ENCODE peak calls at places on chromosome 17, in five cellular contexts. W is A549, N is cardiac fibroblast, B is astrocyte of the spinal cord, K is HFFc6. Q is an unnamed sample.

GRCh38 chr17:74172700-74173099 is 30.8 kb upstream of the RPL38 start:
- DNase-seq in W (no peak), N (no peak), B (no peak), K (no peak), Q (no peak)

GRCh38 chr17:43018932-43019331 is 3.3 kb downstream of the VAT1 start:
- DNase-seq in W (no peak), N (no peak), B (no peak), K (no peak), Q (no peak)

GRCh38 chr17:80498920-80499410 is 22.6 kb upstream of the NPTX1 start:
- DNase-seq in W (no peak), N (no peak), B (no peak), K (no peak), Q (no peak)

GRCh38 chr17:79562117-79562805 is 48.6 kb downstream of the RBFOX3 start:
- DNase-seq in W (no peak), N (no peak), B (no peak), K (no peak), Q (no peak)

GRCh38 chr17:66507982-66508760 is 205.8 kb downstream of the PRKCA start:
- DNase-seq in W (peak; percentile 43), N (no peak), B (no peak), K (no peak), Q (no peak)

GRCh38 chr17:20191066-20191465 is 181.9 kb downstream of the SPECC1 start:
- DNase-seq in W (no peak), N (peak; percentile 96), B (peak; percentile 91), K (peak; percentile 84), Q (no peak)

GRCh38 chr17:14910916-14911315 is 354.2 kb downstream of the PMP22 start:
- DNase-seq in W (no peak), N (no peak), B (no peak), K (no peak), Q (no peak)

GRCh38 chr17:65102788-65103187 is 34.4 kb upstream of the RGS9 start:
- DNase-seq in W (no peak), N (peak; percentile 27), B (peak; percentile 48), K (no peak), Q (no peak)

GRCh38 chr17:15452746-15453145 is 14.7 kb downstream of the CDRT4 start:
- DNase-seq in W (no peak), N (no peak), B (no peak), K (no peak), Q (no peak)

GRCh38 chr17:39979021-39979660 is 1.5 kb upstream of the PSMD3 start:
- DNase-seq in W (no peak), N (peak; percentile 92), B (peak; percentile 87), K (peak; percentile 97), Q (no peak)

GRCh38 chr17:29617125-29617480 is 5.6 kb downstream of the CORO6 start:
- DNase-seq in W (peak; percentile 84), N (peak; percentile 65), B (peak; percentile 67), K (peak; percentile 52), Q (peak; percentile 78)

GRCh38 chr17:79028496-79029326 is 4.7 kb downstream of the C1QTNF1 start:
- DNase-seq in W (no peak), N (no peak), B (no peak), K (no peak), Q (no peak)

GRCh38 chr17:74152591-74153455 is 50.7 kb upstream of the RPL38 start:
- DNase-seq in W (no peak), N (no peak), B (no peak), K (no peak), Q (no peak)

GRCh38 chr17:44354582-44355309 is 8.9 kb downstream of the FAM171A2 start:
- DNase-seq in W (no peak), N (no peak), B (no peak), K (no peak), Q (peak; percentile 95)

GRCh38 chr17:75832164-75832651 is 12.0 kb downstream of the UNC13D start:
- DNase-seq in W (no peak), N (peak; percentile 77), B (peak; percentile 73), K (peak; percentile 68), Q (no peak)

GRCh38 chr17:78893684-78894083 is 9.3 kb downstream of the CEP295NL start:
- DNase-seq in W (no peak), N (no peak), B (no peak), K (no peak), Q (no peak)

GRCh38 chr17:49146620-49147306 is 14.2 kb downstream of the B4GALNT2 start:
- DNase-seq in W (peak; percentile 87), N (peak; percentile 100), B (peak; percentile 95), K (peak; percentile 99), Q (no peak)

GRCh38 chr17:29592850-29593545 is at the start of gene ANKRD13B:
- DNase-seq in W (no peak), N (no peak), B (no peak), K (no peak), Q (peak; percentile 82)

GRCh38 chr17:78716814-78717393 is 65.2 kb downstream of the CYTH1 start:
- DNase-seq in W (peak; percentile 85), N (peak; percentile 28), B (peak; percentile 31), K (peak; percentile 18), Q (peak; percentile 58)

GRCh38 chr17:43213545-43213944 is 1.9 kb downstream of the TMEM106A start:
- DNase-seq in W (no peak), N (no peak), B (no peak), K (no peak), Q (no peak)

GRCh38 chr17:18257747-18258355 is 687 bp downstream of the FLII start:
- DNase-seq in W (peak; percentile 92), N (peak; percentile 76), B (peak; percentile 66), K (peak; percentile 78), Q (peak; percentile 78)

GRCh38 chr17:31533546-31534155 is 142.2 kb downstream of the RAB11FIP4 start:
- DNase-seq in W (peak; percentile 79), N (peak; percentile 77), B (peak; percentile 51), K (peak; percentile 61), Q (peak; percentile 40)

GRCh38 chr17:31534223-31534888 is 142.9 kb downstream of the RAB11FIP4 start:
- DNase-seq in W (no peak), N (no peak), B (no peak), K (no peak), Q (no peak)

GRCh38 chr17:31537558-31537957 is 146.1 kb downstream of the RAB11FIP4 start:
- DNase-seq in W (no peak), N (no peak), B (peak; percentile 17), K (no peak), Q (no peak)

GRCh38 chr17:31536451-31536850 is 145.0 kb downstream of the RAB11FIP4 start:
- DNase-seq in W (no peak), N (no peak), B (no peak), K (no peak), Q (no peak)

GRCh38 chr17:31535581-31535981 is 144.1 kb downstream of the RAB11FIP4 start:
- DNase-seq in W (no peak), N (no peak), B (no peak), K (no peak), Q (no peak)
- TF ChIP-seq CTCF in W (no peak), N (no peak), B (no peak), K (no peak), Q (no peak)

DNA sequence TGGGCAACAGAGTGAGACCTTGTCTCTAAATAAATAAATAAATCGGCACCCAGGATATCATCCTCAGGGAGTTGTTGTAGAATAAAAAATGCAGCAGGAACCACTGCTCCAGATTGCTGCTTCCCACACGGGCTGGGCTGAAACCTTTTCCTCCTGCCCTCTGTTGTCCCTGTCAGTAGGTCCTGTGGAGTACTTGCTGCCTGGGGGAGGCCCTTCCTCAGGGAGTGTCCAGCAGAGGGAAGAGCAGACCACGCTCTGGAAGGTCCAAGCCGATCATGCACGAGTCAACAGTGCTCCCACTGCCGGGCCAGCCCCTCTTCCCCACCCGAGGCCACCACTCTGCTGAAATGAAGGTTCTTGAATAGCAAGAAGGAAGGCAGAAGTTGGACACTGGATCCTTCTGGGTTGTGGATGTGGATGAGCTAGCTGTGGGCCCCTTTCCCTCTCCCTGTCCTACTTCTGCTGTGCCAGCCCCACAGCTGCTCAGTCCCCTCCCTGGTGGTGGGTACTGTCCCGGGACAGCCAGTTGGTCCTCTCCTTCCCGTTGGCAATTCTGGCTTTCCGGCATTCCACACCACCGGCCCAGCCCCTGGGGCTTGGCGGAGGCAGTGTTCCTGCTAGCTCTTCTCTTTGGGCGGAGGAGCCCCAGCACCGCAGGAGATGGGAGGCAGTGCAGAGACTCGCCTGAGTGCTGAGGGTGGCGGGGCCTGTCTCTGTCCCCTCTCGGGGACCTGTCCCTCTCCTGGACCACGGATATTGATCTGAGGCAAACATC is 10.8 kb downstream of the CDK5R1 start:
- DNase-seq in W (no peak), N (peak; percentile 44), B (peak; percentile 29), K (peak; percentile 20), Q (no peak)
- TF ChIP-seq CTCF in W (no peak), N (no peak), B (peak; percentile 24), K (peak; percentile 28), Q (no peak)

GRCh38 chr17:7556627-7557026 is 1.9 kb upstream of the TNFSF13 start:
- DNase-seq in W (no peak), N (no peak), B (no peak), K (no peak), Q (no peak)

GRCh38 chr17:7553356-7553755 is 4.5 kb downstream of the TNFSF12 start:
- DNase-seq in W (no peak), N (no peak), B (no peak), K (no peak), Q (no peak)

GRCh38 chr17:7557825-7558543 is 566 bp upstream of the TNFSF13 start:
- DNase-seq in W (no peak), N (peak; percentile 82), B (peak; percentile 41), K (no peak), Q (no peak)

GRCh38 chr17:7557147-7557764 is 1.3 kb upstream of the TNFSF13 start:
- DNase-seq in W (no peak), N (no peak), B (no peak), K (no peak), Q (no peak)

DNA sequence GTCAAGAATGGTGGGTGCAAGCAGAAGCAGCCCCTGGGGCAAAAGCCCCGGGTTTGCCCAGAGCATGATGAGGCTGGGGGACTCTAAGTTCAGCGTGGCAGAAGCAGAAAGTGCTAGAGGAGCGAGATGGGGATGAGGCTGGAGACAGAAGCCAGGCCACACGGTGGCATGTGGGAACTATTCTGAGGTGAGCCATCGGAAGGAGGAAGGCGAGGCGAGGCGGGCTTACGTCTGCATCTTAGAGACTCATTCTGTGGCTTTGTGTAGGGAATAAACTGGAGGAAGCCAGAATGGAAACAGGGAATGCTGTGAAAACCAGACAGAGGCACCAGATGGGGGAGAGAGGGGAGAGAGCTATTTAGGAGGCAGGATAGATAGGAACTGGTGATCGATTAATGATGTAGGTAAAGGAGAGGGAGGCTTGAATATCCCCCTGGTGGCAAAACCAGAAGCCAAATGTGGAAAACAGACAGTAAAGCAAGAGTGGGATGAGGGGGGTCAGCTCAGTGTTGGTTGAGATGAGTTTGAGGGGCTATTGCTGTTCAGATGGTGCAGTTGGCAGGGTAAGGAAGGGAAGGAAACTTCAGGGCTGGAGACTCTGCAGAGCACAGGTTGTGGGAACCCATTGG is 3.1 kb upstream of the TNFSF13 start:
- DNase-seq in W (no peak), N (no peak), B (no peak), K (no peak), Q (no peak)
- TF ChIP-seq CTCF in W (no peak), N (peak; percentile 5), B (peak; percentile 22), K (peak; percentile 34), Q (no peak)

GRCh38 chr17:72931635-72932034 is 160.9 kb downstream of the SLC39A11 start:
- DNase-seq in W (no peak), N (no peak), B (no peak), K (no peak), Q (no peak)

GRCh38 chr17:72928454-72929136 is 163.9 kb downstream of the SLC39A11 start:
- DNase-seq in W (no peak), N (no peak), B (no peak), K (no peak), Q (no peak)

GRCh38 chr17:72930031-72930430 is 162.5 kb downstream of the SLC39A11 start:
- DNase-seq in W (no peak), N (no peak), B (no peak), K (no peak), Q (no peak)

GRCh38 chr17:72927760-72928159 is 164.7 kb downstream of the SLC39A11 start:
- DNase-seq in W (no peak), N (no peak), B (no peak), K (no peak), Q (no peak)

GRCh38 chr17:72931163-72931562 is 161.3 kb downstream of the SLC39A11 start:
- DNase-seq in W (no peak), N (no peak), B (no peak), K (no peak), Q (no peak)
- TF ChIP-seq CTCF in W (no peak), N (no peak), B (no peak), K (no peak), Q (no peak)